ENCODE peak calls at places on chromosomes 13 and 19, in six cellular contexts. L is heart left ventricle, Z is breast epithelium, G is K562, R is sigmoid colon, Y is A549. W is an unnamed sample. For H3K4me1, the result is how much of the 10 kb centered on the place peaks cover.

GRCh38 chr19:33246729-33247440 is 21.2 kb upstream of the SLC7A10 start:
- DNase-seq in L (no peak), G (no peak), R (no peak), Y (no peak), Z (no peak), W (no peak)

GRCh38 chr19:39558623-39559117 is 18.7 kb upstream of the EID2 start:
- DNase-seq in R (no peak), Z (no peak), L (no peak), Y (no peak), G (no peak), W (no peak)

GRCh38 chr19:49363265-49364082 is at the start of gene DKKL1:
- DNase-seq in Z (peak), L (peak), R (peak), Y (peak), G (peak), W (peak)

GRCh38 chr13:31048521-31048920 is 113.2 kb downstream of the HSPH1 start:
- DNase-seq in L (no peak), R (no peak), G (no peak), Y (peak), Z (no peak), W (no peak)

GRCh38 chr19:29630661-29631060 is 24.6 kb downstream of the POP4 start:
- DNase-seq in Z (no peak), G (no peak), L (no peak), R (peak), Y (no peak), W (no peak)

GRCh38 chr13:52599853-52600603 is 42.2 kb upstream of the HNRNPA1L2 start:
- DNase-seq in G (no peak), R (no peak), Y (no peak), Z (no peak), L (peak), W (no peak)

GRCh38 chr13:97948041-97948440 is 5.4 kb upstream of the IPO5 start:
- DNase-seq in Y (no peak), R (no peak), L (no peak), G (no peak), Z (no peak), W (no peak)

GRCh38 chr13:78137404-78138142 is 218.9 kb upstream of the EDNRB start:
- DNase-seq in Y (peak), L (no peak), G (peak), Z (no peak), R (no peak), W (no peak)

GRCh38 chr13:27965740-27966640 is 3.1 kb downstream of the CDX2 start:
- DNase-seq in Z (no peak), Y (no peak), R (no peak), G (no peak), L (no peak), W (no peak)

DNA sequence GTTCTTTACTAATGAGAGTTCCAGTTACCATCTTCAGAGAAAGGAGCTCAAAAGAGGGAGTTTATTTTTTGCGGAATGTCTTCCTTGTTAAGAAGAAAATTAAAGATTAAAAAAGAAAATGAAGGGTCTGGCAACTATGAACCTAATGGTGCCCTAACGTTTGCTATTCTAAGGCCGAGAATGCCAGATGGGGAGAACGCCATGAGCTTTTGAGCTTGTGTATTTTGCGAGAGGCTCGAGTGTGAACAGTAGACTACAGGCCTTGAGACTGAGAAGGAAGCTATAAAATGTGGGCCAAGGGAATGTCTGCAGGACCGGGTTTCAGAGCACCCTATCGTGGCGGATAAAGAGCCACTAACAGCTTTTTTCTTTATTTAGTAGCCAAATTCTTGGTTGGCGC is 6.7 kb downstream of the FGF14 start:
- DNase-seq in Y (no peak), Z (no peak), R (no peak), G (no peak), L (no peak), W (no peak)
- H3K27ac ChIP-seq in Y (no peak), Z (peak), R (peak), G (no peak), L (peak), W (peak)

DNA sequence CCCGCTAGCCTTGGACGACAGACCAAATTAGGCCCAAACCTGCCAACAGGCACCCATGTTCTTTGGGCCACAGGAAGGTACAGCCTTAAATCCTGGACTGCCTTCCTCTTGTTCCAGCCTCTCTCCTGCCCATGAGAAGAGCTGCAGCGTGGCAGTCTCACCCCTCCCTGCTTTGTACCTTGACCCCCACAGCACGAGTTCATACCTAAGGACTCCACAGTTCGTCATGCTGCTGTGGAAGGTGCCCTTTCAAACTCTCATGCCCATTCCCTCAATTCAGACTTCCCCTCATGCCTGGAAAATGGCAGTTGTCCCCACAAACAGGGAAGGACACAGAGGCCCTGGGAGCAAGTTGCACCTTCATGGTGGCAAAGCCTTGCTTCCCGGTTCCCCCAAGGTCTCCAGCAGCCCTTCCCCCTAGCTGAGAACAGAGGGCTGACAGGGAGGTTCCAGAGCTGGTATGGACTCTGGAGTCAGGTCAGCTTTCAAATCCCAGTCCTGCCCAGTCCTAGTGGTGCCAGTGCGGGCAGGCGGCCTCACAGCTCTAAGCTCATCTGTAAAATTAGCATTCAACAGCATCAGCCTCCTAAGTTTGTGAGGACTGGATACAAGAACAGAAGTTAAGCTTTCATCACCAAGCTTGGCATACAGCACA is 8.6 kb downstream of the GSK3A start:
- DNase-seq in G (no peak), Z (no peak), Y (no peak), R (no peak), L (no peak), W (no peak)
- TF ChIP-seq POLR2A in G (no peak), Z (no peak), Y (no peak), R (no peak), L (no peak), W (no peak)

GRCh38 chr13:33277946-33278345 is 7.6 kb downstream of the STARD13 start:
- DNase-seq in Z (no peak), Y (no peak), R (no peak), L (no peak), G (no peak), W (no peak)
- H3K4me1 ChIP-seq in Z (under half), Y (half or more), R (half or more), L (half or more), G (under half), W (under half)

GRCh38 chr19:12868540-12869112 is 12.6 kb downstream of the DNASE2 start:
- DNase-seq in Y (peak), Z (no peak), L (no peak), G (peak), R (no peak), W (no peak)

GRCh38 chr19:12867120-12868099 is 13.8 kb downstream of the DNASE2 start:
- DNase-seq in Y (peak), L (peak), R (no peak), Z (no peak), G (peak), W (no peak)

GRCh38 chr19:12865746-12866415 is 15.4 kb downstream of the DNASE2 start:
- DNase-seq in L (no peak), Y (no peak), Z (no peak), R (no peak), G (no peak), W (no peak)

GRCh38 chr19:12864721-12865715 is 16.2 kb downstream of the DNASE2 start:
- DNase-seq in G (no peak), Y (no peak), Z (no peak), L (no peak), R (no peak), W (no peak)

DNA sequence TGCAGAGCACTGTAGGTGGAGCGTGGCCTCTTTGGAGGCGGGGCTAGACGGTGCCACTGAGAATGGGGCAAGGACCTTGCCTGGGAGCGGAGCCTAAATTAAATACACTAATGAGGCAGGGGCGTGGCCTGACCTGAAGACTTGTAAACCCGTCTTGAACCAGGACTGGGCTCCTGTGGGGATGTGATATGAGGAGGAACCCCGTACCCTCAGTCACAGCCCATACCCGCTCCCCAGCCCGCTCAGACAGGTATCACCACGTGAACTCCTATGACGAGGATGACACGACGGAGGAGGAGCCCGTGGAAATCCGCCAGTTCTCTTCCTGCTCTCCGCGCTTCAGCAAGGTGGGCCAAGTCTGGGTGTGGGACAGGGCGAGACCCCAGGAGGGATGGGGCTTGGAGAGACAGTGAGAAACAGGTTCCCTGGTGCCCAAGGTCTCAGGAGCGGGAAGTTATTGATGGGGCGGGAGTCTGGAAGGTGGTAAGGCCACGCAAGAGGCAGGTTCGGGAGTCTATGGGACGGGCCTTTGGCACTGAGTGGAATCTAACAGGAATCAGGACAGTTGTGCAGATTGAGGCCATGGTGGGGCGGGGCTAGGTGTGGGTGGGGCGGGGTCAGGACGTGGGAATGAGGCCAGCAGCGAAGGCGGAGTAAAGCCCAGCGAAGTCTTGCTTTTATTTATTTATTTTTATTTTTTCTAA is 14.7 kb downstream of the DNASE2 start:
- DNase-seq in G (peak), Y (no peak), L (no peak), Z (no peak), R (no peak), W (no peak)
- H3K27ac ChIP-seq in G (peak), Y (no peak), L (no peak), Z (no peak), R (no peak), W (no peak)

DNA sequence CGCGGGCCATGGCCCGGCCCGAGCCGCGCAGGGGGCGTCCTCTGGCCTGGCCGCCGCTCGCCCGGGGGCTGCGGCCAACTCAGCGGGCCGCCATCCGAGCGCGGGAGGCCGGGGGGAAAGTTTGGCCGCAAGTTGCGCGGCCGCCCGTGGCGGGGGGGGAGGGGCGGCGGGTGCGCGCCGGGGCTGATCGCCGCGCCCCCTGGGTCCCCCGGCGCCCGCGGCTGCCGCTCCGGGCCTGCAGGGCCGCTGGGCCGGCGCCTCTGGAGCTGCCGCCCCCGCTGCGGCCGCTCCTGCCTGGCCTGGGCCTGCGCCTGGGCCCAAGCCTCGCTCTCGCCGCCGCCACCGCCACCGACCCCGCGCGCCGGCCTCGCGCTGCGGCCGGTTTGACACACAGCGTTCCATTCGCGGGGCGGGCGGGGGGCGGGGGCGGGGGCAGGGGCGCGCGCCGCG is at the start of gene NR2F6:
- DNase-seq in Z (no peak), L (no peak), G (no peak), R (no peak), Y (no peak), W (no peak)
- TF ChIP-seq POLR2A in Z (no peak), L (no peak), G (no peak), R (no peak), Y (peak), W (no peak)

GRCh38 chr19:46388311-46389095 is 24.9 kb downstream of the CCDC8 start:
- DNase-seq in Y (no peak), Z (no peak), R (peak), G (no peak), L (no peak), W (no peak)

GRCh38 chr19:46390866-46391265 is 22.5 kb downstream of the CCDC8 start:
- DNase-seq in Y (no peak), R (peak), L (no peak), G (no peak), Z (no peak), W (no peak)

GRCh38 chr19:46392252-46392801 is 21.0 kb downstream of the CCDC8 start:
- DNase-seq in Y (no peak), Z (no peak), L (no peak), G (no peak), R (peak), W (no peak)

GRCh38 chr19:46391296-46392251 is 21.8 kb downstream of the CCDC8 start:
- DNase-seq in Z (no peak), L (no peak), R (peak), Y (no peak), G (no peak), W (no peak)

GRCh38 chr19:46390121-46390858 is 23.1 kb downstream of the CCDC8 start:
- DNase-seq in Z (no peak), G (no peak), L (no peak), Y (no peak), R (peak), W (no peak)
- H3K4me1 ChIP-seq in Z (under half), G (under half), L (under half), Y (under half), R (under half), W (under half)

GRCh38 chr19:19649580-19649995 is 6.1 kb upstream of the GMIP start:
- DNase-seq in L (no peak), Y (no peak), G (no peak), R (no peak), Z (no peak), W (no peak)
- H3K27ac ChIP-seq in L (no peak), Y (no peak), G (no peak), R (no peak), Z (no peak), W (no peak)

W was measured in esophagus squamous epithelium.